ENCODE peak calls at places on chromosomes 4 and X, in six cellular contexts. One of them, this sample, is unnamed.

GRCh38 chr4:163263601-163264000 is 68.8 kb downstream of the NPY1R start:
- DNase-seq in stimulated activated naive B cell treated with anti-CD40 and anti-IgM and Interleukin-4, amounts not matched to agents 10 μg/mL and 1 μg/mL and 100 μg/mL, for 72 hours: no peak
- DNase-seq in AG04450: no peak
- DNase-seq in NCI-H2029: no peak
- DNase-seq in GM13976: no peak
- DNase-seq in activated naive CD8-positive, alpha-beta T cell treated with anti-CD3 and anti-CD28 coated beads, Interleukin-2, amount 50 U/mL, for 16 hours: no peak
- DNase-seq in this sample: no peak

GRCh38 chrX:125694171-125694570 is 374.5 kb downstream of the TEX13C start:
- DNase-seq in stimulated activated naive B cell treated with anti-CD40 and anti-IgM and Interleukin-4, amounts not matched to agents 10 μg/mL and 1 μg/mL and 100 μg/mL, for 72 hours: no peak
- DNase-seq in AG04450: no peak
- DNase-seq in NCI-H2029: no peak
- DNase-seq in GM13976: no peak
- DNase-seq in activated naive CD8-positive, alpha-beta T cell treated with anti-CD3 and anti-CD28 coated beads, Interleukin-2, amount 50 U/mL, for 16 hours: no peak
- DNase-seq in this sample: no peak

GRCh38 chrX:13257223-13258051 is 62.4 kb downstream of the ATXN3L start:
- DNase-seq in stimulated activated naive B cell treated with anti-CD40 and anti-IgM and Interleukin-4, amounts not matched to agents 10 μg/mL and 1 μg/mL and 100 μg/mL, for 72 hours: peak; percentile 41
- DNase-seq in AG04450: no peak
- DNase-seq in NCI-H2029: no peak
- DNase-seq in GM13976: peak; percentile 8
- DNase-seq in activated naive CD8-positive, alpha-beta T cell treated with anti-CD3 and anti-CD28 coated beads, Interleukin-2, amount 50 U/mL, for 16 hours: no peak
- DNase-seq in this sample: no peak

GRCh38 chr4:40630335-40631021 is 814 bp upstream of the RBM47 start:
- DNase-seq in stimulated activated naive B cell treated with anti-CD40 and anti-IgM and Interleukin-4, amounts not matched to agents 10 μg/mL and 1 μg/mL and 100 μg/mL, for 72 hours: peak; percentile 48
- DNase-seq in AG04450: no peak
- DNase-seq in NCI-H2029: no peak
- DNase-seq in GM13976: peak; percentile 73
- DNase-seq in activated naive CD8-positive, alpha-beta T cell treated with anti-CD3 and anti-CD28 coated beads, Interleukin-2, amount 50 U/mL, for 16 hours: no peak
- DNase-seq in this sample: no peak

GRCh38 chr4:66959207-66959606 is 586.1 kb downstream of the CENPC start:
- DNase-seq in stimulated activated naive B cell treated with anti-CD40 and anti-IgM and Interleukin-4, amounts not matched to agents 10 μg/mL and 1 μg/mL and 100 μg/mL, for 72 hours: no peak
- DNase-seq in AG04450: no peak
- DNase-seq in NCI-H2029: no peak
- DNase-seq in GM13976: no peak
- DNase-seq in activated naive CD8-positive, alpha-beta T cell treated with anti-CD3 and anti-CD28 coated beads, Interleukin-2, amount 50 U/mL, for 16 hours: no peak
- DNase-seq in this sample: no peak

GRCh38 chr4:16952462-16952871 is 54.0 kb upstream of the LDB2 start:
- DNase-seq in stimulated activated naive B cell treated with anti-CD40 and anti-IgM and Interleukin-4, amounts not matched to agents 10 μg/mL and 1 μg/mL and 100 μg/mL, for 72 hours: no peak
- DNase-seq in AG04450: no peak
- DNase-seq in NCI-H2029: no peak
- DNase-seq in GM13976: no peak
- DNase-seq in activated naive CD8-positive, alpha-beta T cell treated with anti-CD3 and anti-CD28 coated beads, Interleukin-2, amount 50 U/mL, for 16 hours: no peak
- DNase-seq in this sample: no peak

GRCh38 chr4:156732634-156733033 is 239.0 kb downstream of the PDGFC start:
- DNase-seq in stimulated activated naive B cell treated with anti-CD40 and anti-IgM and Interleukin-4, amounts not matched to agents 10 μg/mL and 1 μg/mL and 100 μg/mL, for 72 hours: no peak
- DNase-seq in AG04450: no peak
- DNase-seq in NCI-H2029: no peak
- DNase-seq in GM13976: no peak
- DNase-seq in activated naive CD8-positive, alpha-beta T cell treated with anti-CD3 and anti-CD28 coated beads, Interleukin-2, amount 50 U/mL, for 16 hours: no peak
- DNase-seq in this sample: no peak

GRCh38 chrX:2485789-2486345 is 14.9 kb downstream of the DHRSX start:
- DNase-seq in stimulated activated naive B cell treated with anti-CD40 and anti-IgM and Interleukin-4, amounts not matched to agents 10 μg/mL and 1 μg/mL and 100 μg/mL, for 72 hours: no peak
- DNase-seq in AG04450: no peak
- DNase-seq in NCI-H2029: no peak
- DNase-seq in GM13976: no peak
- DNase-seq in activated naive CD8-positive, alpha-beta T cell treated with anti-CD3 and anti-CD28 coated beads, Interleukin-2, amount 50 U/mL, for 16 hours: no peak
- DNase-seq in this sample: no peak

GRCh38 chr4:85747871-85748491 is 273.0 kb downstream of the ARHGAP24 start:
- DNase-seq in stimulated activated naive B cell treated with anti-CD40 and anti-IgM and Interleukin-4, amounts not matched to agents 10 μg/mL and 1 μg/mL and 100 μg/mL, for 72 hours: peak; percentile 36
- DNase-seq in AG04450: peak; percentile 50
- DNase-seq in NCI-H2029: peak; percentile 75
- DNase-seq in GM13976: peak; percentile 59
- DNase-seq in activated naive CD8-positive, alpha-beta T cell treated with anti-CD3 and anti-CD28 coated beads, Interleukin-2, amount 50 U/mL, for 16 hours: no peak
- DNase-seq in this sample: peak; percentile 51

GRCh38 chr4:133151301-133151680 is 2.2 kb downstream of the PCDH10 start:
- DNase-seq in stimulated activated naive B cell treated with anti-CD40 and anti-IgM and Interleukin-4, amounts not matched to agents 10 μg/mL and 1 μg/mL and 100 μg/mL, for 72 hours: no peak
- DNase-seq in AG04450: no peak
- DNase-seq in NCI-H2029: no peak
- DNase-seq in GM13976: no peak
- DNase-seq in activated naive CD8-positive, alpha-beta T cell treated with anti-CD3 and anti-CD28 coated beads, Interleukin-2, amount 50 U/mL, for 16 hours: no peak
- DNase-seq in this sample: no peak

GRCh38 chr4:57425610-57426009 is 315.4 kb upstream of the IGFBP7 start:
- DNase-seq in stimulated activated naive B cell treated with anti-CD40 and anti-IgM and Interleukin-4, amounts not matched to agents 10 μg/mL and 1 μg/mL and 100 μg/mL, for 72 hours: no peak
- DNase-seq in AG04450: no peak
- DNase-seq in NCI-H2029: no peak
- DNase-seq in GM13976: no peak
- DNase-seq in activated naive CD8-positive, alpha-beta T cell treated with anti-CD3 and anti-CD28 coated beads, Interleukin-2, amount 50 U/mL, for 16 hours: no peak
- DNase-seq in this sample: peak; percentile 78

GRCh38 chrX:21989415-21989814 is 42.7 kb upstream of the PHEX start:
- DNase-seq in stimulated activated naive B cell treated with anti-CD40 and anti-IgM and Interleukin-4, amounts not matched to agents 10 μg/mL and 1 μg/mL and 100 μg/mL, for 72 hours: peak; percentile 42
- DNase-seq in AG04450: no peak
- DNase-seq in NCI-H2029: no peak
- DNase-seq in GM13976: peak; percentile 42
- DNase-seq in activated naive CD8-positive, alpha-beta T cell treated with anti-CD3 and anti-CD28 coated beads, Interleukin-2, amount 50 U/mL, for 16 hours: no peak
- DNase-seq in this sample: no peak

GRCh38 chr4:40621592-40622512 is 7.8 kb downstream of the RBM47 start:
- DNase-seq in stimulated activated naive B cell treated with anti-CD40 and anti-IgM and Interleukin-4, amounts not matched to agents 10 μg/mL and 1 μg/mL and 100 μg/mL, for 72 hours: peak; percentile 77
- DNase-seq in AG04450: peak; percentile 94
- DNase-seq in NCI-H2029: peak; percentile 49
- DNase-seq in GM13976: peak; percentile 45
- DNase-seq in activated naive CD8-positive, alpha-beta T cell treated with anti-CD3 and anti-CD28 coated beads, Interleukin-2, amount 50 U/mL, for 16 hours: no peak
- DNase-seq in this sample: peak; percentile 93

GRCh38 chr4:181685911-181686310 is 557.3 kb upstream of the TENM3 start:
- DNase-seq in stimulated activated naive B cell treated with anti-CD40 and anti-IgM and Interleukin-4, amounts not matched to agents 10 μg/mL and 1 μg/mL and 100 μg/mL, for 72 hours: no peak
- DNase-seq in AG04450: peak; percentile 80
- DNase-seq in NCI-H2029: no peak
- DNase-seq in GM13976: no peak
- DNase-seq in activated naive CD8-positive, alpha-beta T cell treated with anti-CD3 and anti-CD28 coated beads, Interleukin-2, amount 50 U/mL, for 16 hours: no peak
- DNase-seq in this sample: peak; percentile 46

GRCh38 chrX:153935326-153935851 is 552 bp upstream of the NAA10 start:
- DNase-seq in stimulated activated naive B cell treated with anti-CD40 and anti-IgM and Interleukin-4, amounts not matched to agents 10 μg/mL and 1 μg/mL and 100 μg/mL, for 72 hours: no peak
- DNase-seq in AG04450: no peak
- DNase-seq in NCI-H2029: no peak
- DNase-seq in GM13976: no peak
- DNase-seq in activated naive CD8-positive, alpha-beta T cell treated with anti-CD3 and anti-CD28 coated beads, Interleukin-2, amount 50 U/mL, for 16 hours: no peak
- DNase-seq in this sample: no peak

GRCh38 chr4:76384052-76384451 is 36.9 kb downstream of the CCDC158 start:
- DNase-seq in stimulated activated naive B cell treated with anti-CD40 and anti-IgM and Interleukin-4, amounts not matched to agents 10 μg/mL and 1 μg/mL and 100 μg/mL, for 72 hours: no peak
- DNase-seq in AG04450: no peak
- DNase-seq in NCI-H2029: no peak
- DNase-seq in GM13976: no peak
- DNase-seq in activated naive CD8-positive, alpha-beta T cell treated with anti-CD3 and anti-CD28 coated beads, Interleukin-2, amount 50 U/mL, for 16 hours: no peak
- DNase-seq in this sample: peak; percentile 64

GRCh38 chr4:1866095-1866755 is 5.0 kb upstream of the NSD2 start:
- DNase-seq in stimulated activated naive B cell treated with anti-CD40 and anti-IgM and Interleukin-4, amounts not matched to agents 10 μg/mL and 1 μg/mL and 100 μg/mL, for 72 hours: no peak
- DNase-seq in AG04450: no peak
- DNase-seq in NCI-H2029: no peak
- DNase-seq in GM13976: no peak
- DNase-seq in activated naive CD8-positive, alpha-beta T cell treated with anti-CD3 and anti-CD28 coated beads, Interleukin-2, amount 50 U/mL, for 16 hours: no peak
- DNase-seq in this sample: no peak

GRCh38 chrX:108304210-108304609 is 134.0 kb downstream of the COL4A6 start:
- DNase-seq in stimulated activated naive B cell treated with anti-CD40 and anti-IgM and Interleukin-4, amounts not matched to agents 10 μg/mL and 1 μg/mL and 100 μg/mL, for 72 hours: no peak
- DNase-seq in AG04450: no peak
- DNase-seq in NCI-H2029: no peak
- DNase-seq in GM13976: no peak
- DNase-seq in activated naive CD8-positive, alpha-beta T cell treated with anti-CD3 and anti-CD28 coated beads, Interleukin-2, amount 50 U/mL, for 16 hours: no peak
- DNase-seq in this sample: no peak

GRCh38 chr4:83772680-83773079 is 236.8 kb downstream of the GPAT3 start:
- DNase-seq in stimulated activated naive B cell treated with anti-CD40 and anti-IgM and Interleukin-4, amounts not matched to agents 10 μg/mL and 1 μg/mL and 100 μg/mL, for 72 hours: no peak
- DNase-seq in AG04450: no peak
- DNase-seq in NCI-H2029: no peak
- DNase-seq in GM13976: no peak
- DNase-seq in activated naive CD8-positive, alpha-beta T cell treated with anti-CD3 and anti-CD28 coated beads, Interleukin-2, amount 50 U/mL, for 16 hours: no peak
- DNase-seq in this sample: no peak

GRCh38 chr4:8343051-8343966 is 73.8 kb downstream of the HTRA3 start:
- DNase-seq in stimulated activated naive B cell treated with anti-CD40 and anti-IgM and Interleukin-4, amounts not matched to agents 10 μg/mL and 1 μg/mL and 100 μg/mL, for 72 hours: no peak
- DNase-seq in AG04450: no peak
- DNase-seq in NCI-H2029: no peak
- DNase-seq in GM13976: no peak
- DNase-seq in activated naive CD8-positive, alpha-beta T cell treated with anti-CD3 and anti-CD28 coated beads, Interleukin-2, amount 50 U/mL, for 16 hours: no peak
- DNase-seq in this sample: no peak

GRCh38 chr4:5785806-5786680 is 75.0 kb downstream of the EVC start:
- DNase-seq in stimulated activated naive B cell treated with anti-CD40 and anti-IgM and Interleukin-4, amounts not matched to agents 10 μg/mL and 1 μg/mL and 100 μg/mL, for 72 hours: no peak
- DNase-seq in AG04450: peak; percentile 54
- DNase-seq in NCI-H2029: no peak
- DNase-seq in GM13976: no peak
- DNase-seq in activated naive CD8-positive, alpha-beta T cell treated with anti-CD3 and anti-CD28 coated beads, Interleukin-2, amount 50 U/mL, for 16 hours: no peak
- DNase-seq in this sample: peak; percentile 62

GRCh38 chrX:70554081-70554480 is 109.4 kb downstream of the DLG3 start:
- DNase-seq in stimulated activated naive B cell treated with anti-CD40 and anti-IgM and Interleukin-4, amounts not matched to agents 10 μg/mL and 1 μg/mL and 100 μg/mL, for 72 hours: no peak
- DNase-seq in AG04450: no peak
- DNase-seq in NCI-H2029: no peak
- DNase-seq in GM13976: no peak
- DNase-seq in activated naive CD8-positive, alpha-beta T cell treated with anti-CD3 and anti-CD28 coated beads, Interleukin-2, amount 50 U/mL, for 16 hours: no peak
- DNase-seq in this sample: peak; percentile 7

GRCh38 chrX:130028196-130028595 is 45.8 kb downstream of the BCORL1 start:
- DNase-seq in stimulated activated naive B cell treated with anti-CD40 and anti-IgM and Interleukin-4, amounts not matched to agents 10 μg/mL and 1 μg/mL and 100 μg/mL, for 72 hours: no peak
- DNase-seq in AG04450: peak; percentile 2
- DNase-seq in NCI-H2029: no peak
- DNase-seq in GM13976: peak; percentile 46
- DNase-seq in activated naive CD8-positive, alpha-beta T cell treated with anti-CD3 and anti-CD28 coated beads, Interleukin-2, amount 50 U/mL, for 16 hours: no peak
- DNase-seq in this sample: peak; percentile 3

GRCh38 chr4:122044496-122044895 is 92.6 kb upstream of the TRPC3 start:
- DNase-seq in stimulated activated naive B cell treated with anti-CD40 and anti-IgM and Interleukin-4, amounts not matched to agents 10 μg/mL and 1 μg/mL and 100 μg/mL, for 72 hours: no peak
- DNase-seq in AG04450: no peak
- DNase-seq in NCI-H2029: no peak
- DNase-seq in GM13976: no peak
- DNase-seq in activated naive CD8-positive, alpha-beta T cell treated with anti-CD3 and anti-CD28 coated beads, Interleukin-2, amount 50 U/mL, for 16 hours: no peak
- DNase-seq in this sample: no peak

GRCh38 chrX:77160301-77160700 is 286.9 kb upstream of the FGF16 start:
- DNase-seq in stimulated activated naive B cell treated with anti-CD40 and anti-IgM and Interleukin-4, amounts not matched to agents 10 μg/mL and 1 μg/mL and 100 μg/mL, for 72 hours: no peak
- DNase-seq in AG04450: no peak
- DNase-seq in NCI-H2029: no peak
- DNase-seq in GM13976: no peak
- DNase-seq in activated naive CD8-positive, alpha-beta T cell treated with anti-CD3 and anti-CD28 coated beads, Interleukin-2, amount 50 U/mL, for 16 hours: no peak
- DNase-seq in this sample: no peak

GRCh38 chrX:72371405-72371804 is 65.7 kb upstream of the CITED1 start:
- DNase-seq in stimulated activated naive B cell treated with anti-CD40 and anti-IgM and Interleukin-4, amounts not matched to agents 10 μg/mL and 1 μg/mL and 100 μg/mL, for 72 hours: no peak
- DNase-seq in AG04450: no peak
- DNase-seq in NCI-H2029: no peak
- DNase-seq in GM13976: no peak
- DNase-seq in activated naive CD8-positive, alpha-beta T cell treated with anti-CD3 and anti-CD28 coated beads, Interleukin-2, amount 50 U/mL, for 16 hours: no peak
- DNase-seq in this sample: no peak

GRCh38 chrX:53321216-53321942 is 40.0 kb upstream of the IQSEC2 start:
- DNase-seq in stimulated activated naive B cell treated with anti-CD40 and anti-IgM and Interleukin-4, amounts not matched to agents 10 μg/mL and 1 μg/mL and 100 μg/mL, for 72 hours: no peak
- DNase-seq in AG04450: no peak
- DNase-seq in NCI-H2029: no peak
- DNase-seq in GM13976: peak; percentile 32
- DNase-seq in activated naive CD8-positive, alpha-beta T cell treated with anti-CD3 and anti-CD28 coated beads, Interleukin-2, amount 50 U/mL, for 16 hours: no peak
- DNase-seq in this sample: no peak

GRCh38 chr4:56681158-56681848 is at the start of gene HOPX:
- DNase-seq in stimulated activated naive B cell treated with anti-CD40 and anti-IgM and Interleukin-4, amounts not matched to agents 10 μg/mL and 1 μg/mL and 100 μg/mL, for 72 hours: peak; percentile 58
- DNase-seq in AG04450: no peak
- DNase-seq in NCI-H2029: peak; percentile 62
- DNase-seq in GM13976: peak; percentile 40
- DNase-seq in activated naive CD8-positive, alpha-beta T cell treated with anti-CD3 and anti-CD28 coated beads, Interleukin-2, amount 50 U/mL, for 16 hours: peak; percentile 47
- DNase-seq in this sample: peak; percentile 72

GRCh38 chrX:119266364-119266995 is 30.4 kb downstream of the PGRMC1 start:
- DNase-seq in stimulated activated naive B cell treated with anti-CD40 and anti-IgM and Interleukin-4, amounts not matched to agents 10 μg/mL and 1 μg/mL and 100 μg/mL, for 72 hours: no peak
- DNase-seq in AG04450: no peak
- DNase-seq in NCI-H2029: no peak
- DNase-seq in GM13976: peak; percentile 26
- DNase-seq in activated naive CD8-positive, alpha-beta T cell treated with anti-CD3 and anti-CD28 coated beads, Interleukin-2, amount 50 U/mL, for 16 hours: no peak
- DNase-seq in this sample: peak; percentile 6

GRCh38 chr4:147954850-147955249 is 223.0 kb downstream of the ARHGAP10 start:
- DNase-seq in stimulated activated naive B cell treated with anti-CD40 and anti-IgM and Interleukin-4, amounts not matched to agents 10 μg/mL and 1 μg/mL and 100 μg/mL, for 72 hours: no peak
- DNase-seq in AG04450: no peak
- DNase-seq in NCI-H2029: no peak
- DNase-seq in GM13976: no peak
- DNase-seq in activated naive CD8-positive, alpha-beta T cell treated with anti-CD3 and anti-CD28 coated beads, Interleukin-2, amount 50 U/mL, for 16 hours: no peak
- DNase-seq in this sample: no peak

GRCh38 chr4:55524844-55525571 is 21.7 kb downstream of the CLOCK start:
- DNase-seq in stimulated activated naive B cell treated with anti-CD40 and anti-IgM and Interleukin-4, amounts not matched to agents 10 μg/mL and 1 μg/mL and 100 μg/mL, for 72 hours: no peak
- DNase-seq in AG04450: no peak
- DNase-seq in NCI-H2029: no peak
- DNase-seq in GM13976: no peak
- DNase-seq in activated naive CD8-positive, alpha-beta T cell treated with anti-CD3 and anti-CD28 coated beads, Interleukin-2, amount 50 U/mL, for 16 hours: no peak
- DNase-seq in this sample: peak; percentile 24

GRCh38 chr4:114734581-114734980 is 136.0 kb downstream of the UGT8 start:
- DNase-seq in stimulated activated naive B cell treated with anti-CD40 and anti-IgM and Interleukin-4, amounts not matched to agents 10 μg/mL and 1 μg/mL and 100 μg/mL, for 72 hours: no peak
- DNase-seq in AG04450: no peak
- DNase-seq in NCI-H2029: no peak
- DNase-seq in GM13976: no peak
- DNase-seq in activated naive CD8-positive, alpha-beta T cell treated with anti-CD3 and anti-CD28 coated beads, Interleukin-2, amount 50 U/mL, for 16 hours: no peak
- DNase-seq in this sample: no peak

GRCh38 chr4:79042079-79042674 is 102.9 kb upstream of the PAQR3 start:
- DNase-seq in stimulated activated naive B cell treated with anti-CD40 and anti-IgM and Interleukin-4, amounts not matched to agents 10 μg/mL and 1 μg/mL and 100 μg/mL, for 72 hours: no peak
- DNase-seq in AG04450: peak; percentile 1
- DNase-seq in NCI-H2029: peak; percentile 2
- DNase-seq in GM13976: peak; percentile 22
- DNase-seq in activated naive CD8-positive, alpha-beta T cell treated with anti-CD3 and anti-CD28 coated beads, Interleukin-2, amount 50 U/mL, for 16 hours: no peak
- DNase-seq in this sample: peak; percentile 2

GRCh38 chr4:124768596-124768995 is 56.1 kb upstream of the ANKRD50 start:
- DNase-seq in stimulated activated naive B cell treated with anti-CD40 and anti-IgM and Interleukin-4, amounts not matched to agents 10 μg/mL and 1 μg/mL and 100 μg/mL, for 72 hours: no peak
- DNase-seq in AG04450: no peak
- DNase-seq in NCI-H2029: no peak
- DNase-seq in GM13976: no peak
- DNase-seq in activated naive CD8-positive, alpha-beta T cell treated with anti-CD3 and anti-CD28 coated beads, Interleukin-2, amount 50 U/mL, for 16 hours: no peak
- DNase-seq in this sample: peak; percentile 1

GRCh38 chr4:173835863-173836262 is 305.8 kb upstream of the HAND2 start:
- DNase-seq in stimulated activated naive B cell treated with anti-CD40 and anti-IgM and Interleukin-4, amounts not matched to agents 10 μg/mL and 1 μg/mL and 100 μg/mL, for 72 hours: no peak
- DNase-seq in AG04450: peak; percentile 24
- DNase-seq in NCI-H2029: no peak
- DNase-seq in GM13976: no peak
- DNase-seq in activated naive CD8-positive, alpha-beta T cell treated with anti-CD3 and anti-CD28 coated beads, Interleukin-2, amount 50 U/mL, for 16 hours: no peak
- DNase-seq in this sample: peak; percentile 3

This sample was measured in mammary epithelial cell.